ENCODE peak calls at places on chromosomes 5 and 9, in ten cellular contexts. One of them, this sample, is unnamed.

GRCh38 chr5:2137444-2138050 is 254.8 kb upstream of the IRX4 start:
- DNase-seq in heart left ventricle: no peak
- DNase-seq in HTR-8/SVneo: no peak
- DNase-seq in H7: no peak
- DNase-seq in GDM1: no peak
- DNase-seq in adrenal gland: no peak
- DNase-seq in cardiac septum: peak; percentile 35
- DNase-seq in dorsolateral prefrontal cortex: no peak
- DNase-seq in body of pancreas: no peak
- DNase-seq in M059J: no peak
- DNase-seq in this sample: no peak

GRCh38 chr5:140108093-140109049 is 5.5 kb upstream of the PURA start:
- DNase-seq in dorsolateral prefrontal cortex: no peak
- DNase-seq in body of pancreas: peak; percentile 44
- DNase-seq in H7: peak; percentile 64
- DNase-seq in HTR-8/SVneo: no peak
- DNase-seq in M059J: peak; percentile 35
- DNase-seq in adrenal gland: peak; percentile 30
- DNase-seq in heart left ventricle: peak; percentile 54
- DNase-seq in GDM1: no peak
- DNase-seq in cardiac septum: no peak
- DNase-seq in this sample: peak; percentile 35

GRCh38 chr5:34977934-34978616 is 48.7 kb downstream of the DNAJC21 start:
- DNase-seq in M059J: no peak
- DNase-seq in body of pancreas: no peak
- DNase-seq in GDM1: no peak
- DNase-seq in adrenal gland: no peak
- DNase-seq in H7: no peak
- DNase-seq in dorsolateral prefrontal cortex: no peak
- DNase-seq in cardiac septum: no peak
- DNase-seq in HTR-8/SVneo: no peak
- DNase-seq in heart left ventricle: no peak
- DNase-seq in this sample: no peak

GRCh38 chr5:95238560-95239325 is 46.2 kb downstream of the MCTP1 start:
- DNase-seq in GDM1: no peak
- DNase-seq in heart left ventricle: no peak
- DNase-seq in body of pancreas: no peak
- DNase-seq in M059J: no peak
- DNase-seq in H7: no peak
- DNase-seq in adrenal gland: no peak
- DNase-seq in cardiac septum: no peak
- DNase-seq in HTR-8/SVneo: peak; percentile 5
- DNase-seq in dorsolateral prefrontal cortex: no peak
- DNase-seq in this sample: no peak

GRCh38 chr5:15645376-15645775 is 145.4 kb downstream of the FBXL7 start:
- DNase-seq in heart left ventricle: no peak
- DNase-seq in cardiac septum: no peak
- DNase-seq in HTR-8/SVneo: no peak
- DNase-seq in M059J: peak; percentile 82
- DNase-seq in adrenal gland: peak; percentile 63
- DNase-seq in GDM1: no peak
- DNase-seq in H7: no peak
- DNase-seq in body of pancreas: no peak
- DNase-seq in dorsolateral prefrontal cortex: no peak
- DNase-seq in this sample: no peak

GRCh38 chr9:70480405-70480980 is 66.0 kb upstream of the KLF9 start:
- DNase-seq in H7: peak; percentile 30
- DNase-seq in adrenal gland: peak; percentile 84
- DNase-seq in cardiac septum: no peak
- DNase-seq in HTR-8/SVneo: no peak
- DNase-seq in body of pancreas: peak; percentile 93
- DNase-seq in M059J: peak; percentile 50
- DNase-seq in dorsolateral prefrontal cortex: peak; percentile 83
- DNase-seq in GDM1: no peak
- DNase-seq in heart left ventricle: peak; percentile 89
- DNase-seq in this sample: peak; percentile 87

GRCh38 chr9:132631685-132632084 is 38.1 kb downstream of the DDX31 start:
- DNase-seq in H7: no peak
- DNase-seq in body of pancreas: no peak
- DNase-seq in GDM1: no peak
- DNase-seq in adrenal gland: no peak
- DNase-seq in dorsolateral prefrontal cortex: no peak
- DNase-seq in heart left ventricle: no peak
- DNase-seq in cardiac septum: no peak
- DNase-seq in M059J: no peak
- DNase-seq in HTR-8/SVneo: no peak
- DNase-seq in this sample: no peak

GRCh38 chr5:102663771-102664530 is 91.2 kb upstream of the PAM start:
- DNase-seq in cardiac septum: no peak
- DNase-seq in adrenal gland: peak; percentile 22
- DNase-seq in H7: no peak
- DNase-seq in dorsolateral prefrontal cortex: no peak
- DNase-seq in GDM1: no peak
- DNase-seq in heart left ventricle: no peak
- DNase-seq in M059J: peak; percentile 44
- DNase-seq in HTR-8/SVneo: no peak
- DNase-seq in body of pancreas: no peak
- DNase-seq in this sample: no peak

GRCh38 chr5:169906745-169907649 is 73.3 kb downstream of the INSYN2B start:
- DNase-seq in heart left ventricle: no peak
- DNase-seq in adrenal gland: no peak
- DNase-seq in body of pancreas: no peak
- DNase-seq in GDM1: no peak
- DNase-seq in cardiac septum: no peak
- DNase-seq in M059J: no peak
- DNase-seq in HTR-8/SVneo: no peak
- DNase-seq in H7: no peak
- DNase-seq in dorsolateral prefrontal cortex: no peak
- DNase-seq in this sample: no peak

GRCh38 chr9:18865542-18865941 is 167.5 kb downstream of the SAXO1 start:
- DNase-seq in cardiac septum: no peak
- DNase-seq in GDM1: no peak
- DNase-seq in H7: no peak
- DNase-seq in HTR-8/SVneo: no peak
- DNase-seq in adrenal gland: no peak
- DNase-seq in body of pancreas: no peak
- DNase-seq in heart left ventricle: no peak
- DNase-seq in M059J: no peak
- DNase-seq in dorsolateral prefrontal cortex: no peak
- DNase-seq in this sample: no peak

GRCh38 chr5:115873392-115873791 is 31.7 kb downstream of the AP3S1 start:
- DNase-seq in body of pancreas: no peak
- DNase-seq in H7: no peak
- DNase-seq in cardiac septum: no peak
- DNase-seq in adrenal gland: no peak
- DNase-seq in dorsolateral prefrontal cortex: no peak
- DNase-seq in M059J: peak; percentile 77
- DNase-seq in HTR-8/SVneo: no peak
- DNase-seq in heart left ventricle: no peak
- DNase-seq in GDM1: no peak
- DNase-seq in this sample: no peak

GRCh38 chr9:137277329-137278041 is at the start of gene TOR4A:
- DNase-seq in heart left ventricle: peak; percentile 94
- DNase-seq in M059J: no peak
- DNase-seq in adrenal gland: peak; percentile 82
- DNase-seq in H7: peak; percentile 94
- DNase-seq in HTR-8/SVneo: peak; percentile 92
- DNase-seq in GDM1: peak; percentile 68
- DNase-seq in cardiac septum: peak; percentile 95
- DNase-seq in body of pancreas: peak; percentile 81
- DNase-seq in dorsolateral prefrontal cortex: no peak
- DNase-seq in this sample: peak; percentile 68

GRCh38 chr5:69048233-69048632 is 45.6 kb upstream of the SLC30A5 start:
- DNase-seq in H7: no peak
- DNase-seq in cardiac septum: no peak
- DNase-seq in GDM1: no peak
- DNase-seq in dorsolateral prefrontal cortex: no peak
- DNase-seq in HTR-8/SVneo: no peak
- DNase-seq in M059J: peak; percentile 18
- DNase-seq in adrenal gland: no peak
- DNase-seq in heart left ventricle: no peak
- DNase-seq in body of pancreas: no peak
- DNase-seq in this sample: no peak

GRCh38 chr9:132647355-132647754 is 22.4 kb downstream of the DDX31 start:
- DNase-seq in GDM1: no peak
- DNase-seq in HTR-8/SVneo: peak; percentile 73
- DNase-seq in H7: no peak
- DNase-seq in adrenal gland: no peak
- DNase-seq in dorsolateral prefrontal cortex: no peak
- DNase-seq in heart left ventricle: no peak
- DNase-seq in M059J: peak; percentile 100
- DNase-seq in body of pancreas: no peak
- DNase-seq in cardiac septum: no peak
- DNase-seq in this sample: no peak

This sample was measured in testis.